ENCODE peak calls at places on chromosomes 12 and 14, in seven cellular contexts. W, I, X, J, B, G and E are unnamed samples.

GRCh38 chr14:54503476-54503875 is 6.2 kb upstream of the CGRRF1 start:
- DNase-seq in W (no peak), B (no peak), G (peak; percentile 71), J (no peak), I (peak; percentile 46), X (no peak), E (peak; percentile 34)

GRCh38 chr14:100531591-100532121 is 55.6 kb downstream of the BEGAIN start:
- DNase-seq in J (peak; percentile 57), B (no peak), W (peak; percentile 12), I (no peak), X (no peak), G (no peak), E (no peak)

GRCh38 chr14:37172024-37172869 is at the start of gene SLC25A21:
- DNase-seq in J (peak; percentile 87), I (peak; percentile 89), W (peak; percentile 71), B (peak; percentile 69), G (peak; percentile 63), X (peak; percentile 31), E (peak; percentile 89)

GRCh38 chr14:98494582-98494981 is 777.4 kb downstream of the BCL11B start:
- DNase-seq in X (no peak), I (no peak), J (no peak), W (no peak), G (no peak), B (no peak), E (no peak)

GRCh38 chr14:92516966-92517350 is 3.4 kb downstream of the RIN3 start:
- DNase-seq in X (no peak), W (no peak), J (peak; percentile 42), B (no peak), G (no peak), I (no peak), E (no peak)

GRCh38 chr14:64510825-64511679 is 6.5 kb downstream of the ZBTB1 start:
- DNase-seq in X (no peak), B (peak; percentile 43), J (peak; percentile 80), W (no peak), I (peak; percentile 79), G (peak; percentile 64), E (peak; percentile 85)

GRCh38 chr12:19912996-19913395 is 455.3 kb upstream of the PDE3A start:
- DNase-seq in G (no peak), B (no peak), J (no peak), I (no peak), W (no peak), X (no peak), E (no peak)

GRCh38 chr12:108822458-108823205 is 34.8 kb downstream of the SSH1 start:
- DNase-seq in B (no peak), W (no peak), J (no peak), I (no peak), X (no peak), G (peak; percentile 54), E (no peak)

GRCh38 chr12:46455648-46456352 is 83.2 kb upstream of the SLC38A2 start:
- DNase-seq in J (no peak), G (peak; percentile 100), I (no peak), B (no peak), X (peak; percentile 42), W (no peak), E (no peak)

GRCh38 chr14:62957562-62957961 is 87.7 kb downstream of the KCNH5 start:
- DNase-seq in J (no peak), X (peak; percentile 7), B (no peak), G (no peak), I (peak; percentile 91), W (no peak), E (no peak)

GRCh38 chr14:21825845-21826244 is 152.2 kb upstream of the OR4E1 start:
- DNase-seq in W (no peak), I (no peak), B (no peak), G (no peak), X (no peak), J (no peak), E (no peak)

GRCh38 chr14:80996049-80996901 is 40.9 kb downstream of the TSHR start:
- DNase-seq in X (peak; percentile 52), G (peak; percentile 65), W (no peak), B (no peak), J (no peak), I (peak; percentile 89), E (peak; percentile 60)

GRCh38 chr12:55982319-55982936 is 8.6 kb downstream of the RAB5B start:
- DNase-seq in X (no peak), B (no peak), J (no peak), G (no peak), W (no peak), I (no peak), E (no peak)

GRCh38 chr12:54936736-54937135 is 47.8 kb downstream of the TESPA1 start:
- DNase-seq in W (no peak), B (no peak), G (no peak), X (no peak), J (no peak), I (no peak), E (no peak)

GRCh38 chr12:23253191-23253590 is 628.2 kb downstream of the ETNK1 start:
- DNase-seq in B (no peak), I (no peak), G (no peak), X (peak; percentile 25), W (no peak), J (no peak), E (no peak)

GRCh38 chr12:127145929-127146789 is 1120.8 kb upstream of the TMEM132C start:
- DNase-seq in J (peak; percentile 83), W (peak; percentile 79), B (peak; percentile 80), G (no peak), I (peak; percentile 50), X (no peak), E (peak; percentile 85)

GRCh38 chr14:28308727-28309126 is 457.9 kb upstream of the FOXG1 start:
- DNase-seq in X (peak; percentile 20), B (no peak), J (no peak), G (peak; percentile 47), I (peak; percentile 15), W (no peak), E (no peak)

GRCh38 chr12:29726321-29726692 is 57.4 kb downstream of the TMTC1 start:
- DNase-seq in J (no peak), G (no peak), X (no peak), W (no peak), I (peak; percentile 47), B (no peak), E (no peak)

GRCh38 chr14:42869681-42870080 is 1263.0 kb downstream of the LRFN5 start:
- DNase-seq in G (no peak), X (peak; percentile 79), W (no peak), B (no peak), J (no peak), I (peak; percentile 59), E (no peak)

GRCh38 chr14:69358233-69358963 is 39.7 kb downstream of the ERH start:
- DNase-seq in J (peak; percentile 46), I (no peak), B (no peak), W (no peak), X (no peak), G (no peak), E (no peak)

GRCh38 chr12:58678753-58679152 is 241.6 kb downstream of the LRIG3 start:
- DNase-seq in G (no peak), I (peak; percentile 3), B (no peak), X (no peak), W (no peak), J (no peak), E (no peak)

GRCh38 chr12:106837782-106838181 is 63.3 kb downstream of the RIC8B start:
- DNase-seq in B (no peak), G (no peak), W (no peak), I (no peak), X (no peak), J (no peak), E (no peak)

GRCh38 chr12:111749391-111749790 is 17.3 kb upstream of the ALDH2 start:
- DNase-seq in G (no peak), B (no peak), X (no peak), I (no peak), W (no peak), J (no peak), E (no peak)

GRCh38 chr14:26398616-26399015 is 199.2 kb downstream of the NOVA1 start:
- DNase-seq in J (no peak), B (no peak), X (no peak), I (no peak), W (no peak), G (no peak), E (no peak)

GRCh38 chr12:42692749-42693148 is 103.2 kb upstream of the PRICKLE1 start:
- DNase-seq in B (no peak), X (no peak), G (no peak), J (no peak), I (no peak), W (no peak), E (peak; percentile 6)

GRCh38 chr12:15638231-15638630 is 151.0 kb downstream of the EPS8 start:
- DNase-seq in W (no peak), J (no peak), G (no peak), B (no peak), I (no peak), X (no peak), E (no peak)

GRCh38 chr14:84351646-84352045 is 1178.3 kb upstream of the FLRT2 start:
- DNase-seq in I (no peak), X (no peak), W (no peak), J (no peak), G (no peak), B (no peak), E (no peak)

GRCh38 chr12:92596388-92596787 is 106.4 kb upstream of the PLEKHG7 start:
- DNase-seq in B (no peak), W (no peak), J (no peak), X (no peak), G (no peak), I (peak; percentile 57), E (no peak)

GRCh38 chr12:52561880-52562449 is 9.0 kb upstream of the KRT71 start:
- DNase-seq in J (no peak), G (no peak), I (no peak), W (no peak), X (no peak), B (no peak), E (peak; percentile 54)

GRCh38 chr12:42448841-42449240 is 122.9 kb downstream of the PPHLN1 start:
- DNase-seq in B (no peak), I (no peak), X (no peak), W (no peak), J (no peak), G (no peak), E (no peak)

GRCh38 chr14:89136587-89136986 is 280.4 kb downstream of the FOXN3 start:
- DNase-seq in J (no peak), G (no peak), I (no peak), X (no peak), B (no peak), W (no peak), E (no peak)
- H3K4me3 ChIP-seq in J (no peak overlapping the region), G (no peak overlapping the region), I (no peak overlapping the region), X (no peak overlapping the region), B (no peak overlapping the region), W (no peak overlapping the region), E (no peak overlapping the region)

GRCh38 chr14:61765225-61765943 is 3.2 kb downstream of the SNAPC1 start:
- DNase-seq in X (no peak), W (no peak), B (no peak), J (no peak), G (no peak), I (no peak), E (no peak)
- H3K4me3 ChIP-seq in X (peak overlapping the region; percentile 40), W (peak overlapping the region; percentile 77), B (peak overlapping the region; percentile 15), J (no peak overlapping the region), G (peak overlapping the region; percentile 72), I (peak overlapping the region; percentile 9), E (peak overlapping the region; percentile 79)

GRCh38 chr12:8773456-8773855 is 49.0 kb upstream of the A2ML1 start:
- DNase-seq in I (no peak), W (peak; percentile 56), B (no peak), J (no peak), X (no peak), G (no peak), E (no peak)
- H3K4me3 ChIP-seq in I (no peak overlapping the region), W (no peak overlapping the region), B (no peak overlapping the region), J (no peak overlapping the region), X (no peak overlapping the region), G (no peak overlapping the region), E (no peak overlapping the region)

GRCh38 chr14:60630129-60630528 is 19.1 kb downstream of the SIX1 start:
- DNase-seq in W (no peak), G (no peak), I (no peak), X (no peak), B (no peak), J (no peak), E (no peak)
- H3K4me3 ChIP-seq in W (no peak overlapping the region), G (no peak overlapping the region), I (no peak overlapping the region), X (no peak overlapping the region), B (no peak overlapping the region), J (no peak overlapping the region), E (no peak overlapping the region)